ENCODE peak calls at places on chromosomes 7 and 10, in four cellular contexts. B is aorta, I is pancreas, O is mesenchymal stem cell. C is an unnamed sample.

GRCh38 chr7:55420535-55420934 is 55.4 kb downstream of the LANCL2 start:
- DNase-seq in B (no peak), I (no peak), O (peak; percentile 47), C (no peak)

GRCh38 chr7:74502216-74502891 is 48.6 kb downstream of the GTF2IRD1 start:
- DNase-seq in B (peak; percentile 89), I (peak; percentile 81), O (no peak), C (no peak)

GRCh38 chr7:141156446-141156845 is 82.6 kb downstream of the TMEM178B start:
- DNase-seq in B (no peak), I (no peak), O (no peak), C (no peak)

GRCh38 chr10:116833986-116834760 is 15.1 kb upstream of the ENO4 start:
- DNase-seq in B (no peak), I (no peak), O (no peak), C (no peak)

GRCh38 chr10:88108115-88108610 is 244.7 kb downstream of the PTEN start:
- DNase-seq in B (no peak), I (no peak), O (no peak), C (no peak)

GRCh38 chr10:43057831-43058340 is 19.0 kb upstream of the RET start:
- DNase-seq in B (peak; percentile 33), I (no peak), O (no peak), C (no peak)

GRCh38 chr7:18877874-18878273 is 239.6 kb downstream of the TWIST1 start:
- DNase-seq in B (no peak), I (no peak), O (no peak), C (no peak)

GRCh38 chr7:149414745-149415390 is 46.0 kb downstream of the ZNF777 start:
- DNase-seq in B (peak; percentile 84), I (no peak), O (peak; percentile 80), C (no peak)

GRCh38 chr10:62732841-62733653 is 71.5 kb upstream of the ADO start:
- DNase-seq in B (no peak), I (no peak), O (peak; percentile 78), C (no peak)

DNA sequence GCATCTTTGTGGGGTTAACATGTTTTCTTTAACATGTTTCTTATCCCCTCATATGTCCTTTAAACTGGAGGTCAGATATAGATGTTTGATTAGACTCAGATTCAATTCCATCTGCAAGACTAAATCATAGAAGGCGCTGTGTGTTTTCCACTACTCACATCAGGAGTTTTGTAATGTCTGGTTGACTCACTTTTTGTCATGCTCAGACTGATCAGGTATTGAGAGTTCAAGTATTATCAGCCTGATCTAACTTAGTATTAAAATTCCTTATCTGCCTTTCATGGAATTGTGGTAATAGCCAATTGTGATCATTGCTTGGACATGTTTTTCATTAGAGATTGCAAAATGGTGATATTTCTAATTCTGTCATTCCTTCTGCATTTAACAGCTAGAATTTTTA is 30.2 kb downstream of the ENTPD7 start:
- DNase-seq in B (no peak), I (no peak), O (no peak), C (no peak)
- H3K27ac ChIP-seq in B (no peak overlapping the region), I (no peak overlapping the region), O (no peak overlapping the region), C (no peak overlapping the region)

DNA sequence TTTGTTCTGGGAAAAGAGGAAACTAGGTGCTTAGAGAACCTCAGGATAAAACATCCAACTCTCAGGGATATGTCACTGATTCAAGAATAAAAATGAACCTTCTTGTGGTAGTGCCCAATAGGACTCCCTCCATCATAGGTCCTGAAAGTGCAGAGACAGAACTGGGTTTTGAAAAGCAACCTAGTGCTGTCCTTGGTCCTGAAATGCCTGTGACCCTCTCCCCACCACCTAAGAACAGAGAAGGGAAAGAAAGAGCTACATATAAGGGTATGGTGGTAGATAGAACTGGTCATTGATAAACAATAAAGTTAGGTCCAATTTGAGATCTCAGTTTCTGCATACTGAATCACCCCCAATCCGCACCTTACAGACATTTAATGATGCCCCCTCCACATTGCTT is 953.3 kb downstream of the XPNPEP1 start:
- DNase-seq in B (no peak), I (no peak), O (peak; percentile 64), C (no peak)
- H3K9me3 ChIP-seq in B (no peaks in the 10 kb centered on the region), I (no peaks in the 10 kb centered on the region), O (no peaks in the 10 kb centered on the region), C (peaks cover 2% of the 10 kb centered on the region)

GRCh38 chr7:12729112-12729511 is 41.7 kb downstream of the ARL4A start:
- DNase-seq in B (peak; percentile 77), I (peak; percentile 23), O (peak; percentile 47), C (peak; percentile 52)
- H3K27ac ChIP-seq in B (no peak overlapping the region), I (no peak overlapping the region), O (no peak overlapping the region), C (no peak overlapping the region)

GRCh38 chr10:2036209-2036608 is 298.9 kb upstream of the ADARB2 start:
- DNase-seq in B (no peak), I (no peak), O (no peak), C (no peak)
- H3K9me3 ChIP-seq in B (peaks cover 1% of the 10 kb centered on the region), I (no peaks in the 10 kb centered on the region), O (peaks cover 17% of the 10 kb centered on the region), C (no peaks in the 10 kb centered on the region)

GRCh38 chr7:125661677-125662076 is 732.1 kb upstream of the POT1 start:
- DNase-seq in B (no peak), I (peak; percentile 30), O (no peak), C (no peak)
- H3K27ac ChIP-seq in B (no peak overlapping the region), I (no peak overlapping the region), O (no peak overlapping the region), C (no peak overlapping the region)

C was measured in lung.